ENCODE peak calls at places on chromosomes 16 and 17, in seven cellular contexts. H is neural progenitor cell; G is heart left ventricle; B is fibroblast of lung; L is CD4-positive, alpha-beta memory T cell; Z is mucosa of descending colon; W is upper lobe of left lung. X is an unnamed sample. For H3K9me3, the result is how much of the 10 kb centered on the place peaks cover.

GRCh38 chr17:49339359-49339758 is 22.7 kb downstream of the ZNF652 start:
- DNase-seq in W (no peak), G (no peak), L (no peak), Z (no peak), H (no peak), B (no peak), X (no peak)

GRCh38 chr16:55324491-55325447 is 766 bp downstream of the IRX6 start:
- DNase-seq in G (peak), B (no peak), W (peak), H (peak), L (no peak), Z (peak), X (no peak)

GRCh38 chr17:19370493-19370960 is 7.8 kb upstream of the MAPK7 start:
- DNase-seq in G (peak), B (no peak), Z (no peak), W (peak), H (no peak), L (no peak), X (no peak)

GRCh38 chr17:6086603-6087400 is 16.6 kb downstream of the WSCD1 start:
- DNase-seq in B (no peak), Z (peak), L (no peak), W (no peak), H (no peak), G (no peak), X (no peak)

GRCh38 chr16:31476305-31477219 is 4.6 kb downstream of the TGFB1I1 start:
- DNase-seq in H (peak), Z (peak), W (peak), B (no peak), L (peak), G (peak), X (peak)

GRCh38 chr17:64040201-64040600 is 19.8 kb upstream of the ICAM2 start:
- DNase-seq in Z (no peak), W (no peak), B (no peak), H (no peak), L (no peak), G (no peak), X (no peak)

GRCh38 chr17:3893003-3893719 is at the start of gene CAMKK1:
- DNase-seq in B (peak), Z (peak), W (peak), G (peak), H (peak), L (peak), X (peak)

GRCh38 chr16:27982184-27982583 is 81.3 kb downstream of the GSG1L start:
- DNase-seq in H (no peak), G (no peak), L (no peak), Z (no peak), W (no peak), B (no peak), X (no peak)

GRCh38 chr17:73311428-73311780 is 397 bp downstream of the CDC42EP4 start:
- DNase-seq in Z (no peak), B (no peak), G (no peak), L (no peak), H (no peak), W (no peak), X (peak)

GRCh38 chr16:4661661-4662060 is 31.7 kb upstream of the NUDT16L1 start:
- DNase-seq in H (no peak), B (no peak), G (no peak), Z (no peak), L (no peak), W (peak), X (no peak)

GRCh38 chr17:28216528-28216927 is 102.5 kb upstream of the TMEM97 start:
- DNase-seq in B (peak), W (no peak), H (no peak), L (no peak), Z (no peak), G (no peak), X (no peak)

GRCh38 chr17:81583589-81584337 is 31.6 kb upstream of the FAAP100 start:
- DNase-seq in W (no peak), H (no peak), Z (no peak), G (no peak), B (no peak), L (no peak), X (no peak)

GRCh38 chr17:36657763-36658490 is 56.5 kb downstream of the MRM1 start:
- DNase-seq in W (peak), Z (peak), H (peak), L (no peak), B (no peak), G (no peak), X (no peak)

GRCh38 chr16:24849641-24850040 is 3.9 kb downstream of the SLC5A11 start:
- DNase-seq in L (no peak), G (no peak), W (no peak), H (no peak), Z (no peak), B (no peak), X (no peak)

GRCh38 chr16:88432753-88433152 is 20.3 kb upstream of the ZFPM1 start:
- DNase-seq in H (no peak), Z (no peak), W (no peak), B (no peak), L (no peak), G (no peak), X (no peak)

GRCh38 chr16:89013692-89014455 is 36.9 kb upstream of the CBFA2T3 start:
- DNase-seq in H (no peak), B (no peak), L (no peak), G (no peak), Z (peak), W (no peak), X (no peak)

GRCh38 chr16:46908540-46909372 is 24.6 kb downstream of the GPT2 start:
- DNase-seq in Z (no peak), H (peak), W (peak), B (peak), G (peak), L (peak), X (peak)

GRCh38 chr17:11296994-11297393 is 56.0 kb downstream of the SHISA6 start:
- DNase-seq in Z (no peak), H (peak), W (no peak), G (no peak), L (no peak), B (no peak), X (no peak)

GRCh38 chr17:5135726-5136579 is 20.1 kb downstream of the USP6 start:
- DNase-seq in G (no peak), B (no peak), L (no peak), W (no peak), H (no peak), Z (no peak), X (no peak)

GRCh38 chr16:74852500-74852875 is 77.9 kb upstream of the FA2H start:
- DNase-seq in W (no peak), G (no peak), Z (no peak), B (no peak), H (no peak), L (no peak), X (no peak)

GRCh38 chr17:3007651-3008121 is 55.7 kb downstream of the OR1D5 start:
- DNase-seq in L (no peak), Z (no peak), G (no peak), H (no peak), B (no peak), W (no peak), X (no peak)

GRCh38 chr16:79071424-79071823 is 529.1 kb downstream of the MAF start:
- DNase-seq in G (no peak), B (no peak), L (no peak), H (no peak), W (no peak), Z (no peak), X (no peak)

GRCh38 chr17:45311762-45312476 is 4.9 kb downstream of the MAP3K14 start:
- DNase-seq in L (peak), B (no peak), W (peak), G (peak), Z (peak), H (no peak), X (peak)

GRCh38 chr16:12482821-12483220 is 320.9 kb downstream of the CPPED1 start:
- DNase-seq in L (no peak), B (no peak), H (no peak), G (no peak), Z (no peak), W (no peak), X (no peak)

GRCh38 chr17:27896656-27897055 is 3.5 kb upstream of the LYRM9 start:
- DNase-seq in Z (no peak), L (no peak), B (no peak), H (no peak), G (no peak), W (no peak), X (no peak)

GRCh38 chr17:63740464-63741181 is 976 bp downstream of the STRADA start:
- DNase-seq in W (no peak), L (no peak), H (no peak), B (no peak), G (no peak), Z (no peak), X (no peak)

GRCh38 chr17:38672788-38673713 is 1.7 kb downstream of the EPOP start:
- DNase-seq in H (peak), B (no peak), Z (no peak), L (no peak), W (no peak), G (no peak), X (no peak)

GRCh38 chr16:85037050-85037410 is 9.4 kb downstream of the KIAA0513 start:
- DNase-seq in G (no peak), L (no peak), W (no peak), Z (no peak), B (peak), H (no peak), X (no peak)

GRCh38 chr16:68563631-68564366 is 24.7 kb downstream of the ZFP90 start:
- DNase-seq in B (peak), W (no peak), Z (no peak), L (no peak), G (no peak), H (no peak), X (no peak)

GRCh38 chr16:68564367-68564985 is 25.4 kb downstream of the ZFP90 start:
- DNase-seq in Z (no peak), H (peak), G (no peak), B (peak), L (no peak), W (no peak), X (no peak)
- H3K9me3 ChIP-seq in Z (half or more), H (half or more), G (half or more), B (under half), L (half or more), W (half or more), X (under half)

GRCh38 chr17:22142091-22142490 is 449.8 kb downstream of the KCNJ18 start:
- DNase-seq in W (no peak), G (no peak), H (no peak), L (peak), Z (no peak), B (no peak), X (no peak)

GRCh38 chr17:22138861-22139469 is 446.6 kb downstream of the KCNJ18 start:
- DNase-seq in G (no peak), H (no peak), W (no peak), L (no peak), B (no peak), Z (no peak), X (no peak)
- H3K9me3 ChIP-seq in G (under half), H (under half), W (under half), L (under half), B (under half), Z (under half), X (under half)

GRCh38 chr16:10410469-10410868 is 24.6 kb downstream of the ATF7IP2 start:
- DNase-seq in Z (no peak), H (no peak), W (no peak), L (no peak), G (no peak), B (no peak), X (no peak)

GRCh38 chr16:10408824-10409381 is 23.0 kb downstream of the ATF7IP2 start:
- DNase-seq in Z (no peak), L (no peak), B (no peak), W (no peak), G (no peak), H (no peak), X (no peak)

GRCh38 chr16:10402975-10403374 is 17.1 kb downstream of the ATF7IP2 start:
- DNase-seq in G (no peak), H (no peak), L (no peak), Z (no peak), W (no peak), B (no peak), X (no peak)

GRCh38 chr16:10405386-10405939 is 19.6 kb downstream of the ATF7IP2 start:
- DNase-seq in H (no peak), Z (no peak), W (no peak), G (peak), L (no peak), B (no peak), X (no peak)
- H3K9me3 ChIP-seq in H (under half), Z (half or more), W (under half), G (under half), L (under half), B (under half), X (under half)

DNA sequence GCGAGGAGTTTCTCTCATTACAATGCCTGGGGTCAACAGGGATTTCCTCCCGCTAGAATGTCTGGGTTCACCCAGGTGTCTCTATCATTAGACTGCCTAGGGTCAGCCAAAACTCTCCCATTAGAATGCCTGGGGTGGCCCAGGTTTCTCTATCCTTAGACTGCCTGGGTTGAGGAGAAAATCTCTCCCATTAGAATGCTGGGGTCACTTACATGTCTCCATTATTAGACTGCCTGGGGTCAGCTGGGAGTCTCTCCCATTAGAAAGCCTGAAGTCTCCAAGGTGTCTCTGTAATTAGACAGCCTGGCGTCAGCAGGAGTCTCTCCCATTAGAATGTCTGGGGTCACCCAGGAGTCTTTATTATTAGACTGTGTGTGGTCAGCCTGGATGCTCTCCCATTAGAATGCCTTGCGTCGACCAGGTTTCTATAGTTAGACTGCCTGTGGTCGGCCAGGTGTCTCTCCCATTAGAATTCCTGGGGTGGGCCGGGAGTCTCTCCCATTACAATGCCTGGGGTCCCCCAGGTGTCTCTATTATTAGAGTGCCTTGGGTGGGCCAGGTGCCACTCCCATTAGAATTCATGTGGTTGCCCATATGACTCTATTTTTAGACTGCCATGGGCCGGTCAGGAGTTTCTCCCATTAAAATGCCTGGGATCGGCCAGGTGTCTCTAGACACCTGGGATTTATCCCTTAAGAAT is 2272.1 kb downstream of the TP53TG3F start:
- DNase-seq in W (no peak), L (no peak), Z (no peak), G (no peak), H (no peak), B (no peak), X (no peak)
- H3K9me3 ChIP-seq in W (under half), L (under half), Z (half or more), G (under half), H (under half), B (under half), X (under half)

GRCh38 chr17:57296231-57296630 is 39.9 kb downstream of the MSI2 start:
- DNase-seq in Z (no peak), G (no peak), B (no peak), L (no peak), H (no peak), W (no peak), X (no peak)

GRCh38 chr17:57294075-57294474 is 37.8 kb downstream of the MSI2 start:
- DNase-seq in G (no peak), W (no peak), H (no peak), L (no peak), B (no peak), Z (no peak), X (no peak)

GRCh38 chr17:57295526-57296023 is 39.3 kb downstream of the MSI2 start:
- DNase-seq in B (peak), Z (no peak), G (no peak), H (no peak), W (no peak), L (no peak), X (no peak)

GRCh38 chr17:57293077-57293476 is 36.8 kb downstream of the MSI2 start:
- DNase-seq in W (no peak), B (no peak), G (peak), H (no peak), Z (no peak), L (no peak), X (no peak)

GRCh38 chr17:57294629-57295501 is 38.5 kb downstream of the MSI2 start:
- DNase-seq in W (no peak), G (peak), Z (no peak), H (no peak), L (peak), B (peak), X (no peak)
- H3K9me3 ChIP-seq in W (under half), G (under half), Z (under half), H (under half), L (under half), B (under half), X (under half)

X was measured in T-helper 17 cell.